ENCODE peak calls at places on chromosomes 1 and 21, in eight cellular contexts. One of them, this sample, is unnamed.

GRCh38 chr1:230568008-230568407 is 74.3 kb upstream of the COG2 start:
- ATAC-seq in A549: peak
- ATAC-seq in gastrocnemius medialis: no peak
- ATAC-seq in Panc1: peak
- ATAC-seq in heart left ventricle: no peak
- ATAC-seq in lower lobe of right lung: no peak
- ATAC-seq in HepG2: peak
- ATAC-seq in mucosa of descending colon: peak
- ATAC-seq in this sample: no peak

GRCh38 chr1:206496131-206496793 is 11.1 kb upstream of the RASSF5 start:
- ATAC-seq in lower lobe of right lung: no peak
- ATAC-seq in Panc1: no peak
- ATAC-seq in heart left ventricle: no peak
- ATAC-seq in HepG2: no peak
- ATAC-seq in gastrocnemius medialis: no peak
- ATAC-seq in A549: no peak
- ATAC-seq in mucosa of descending colon: peak
- ATAC-seq in this sample: no peak

GRCh38 chr1:3695326-3696217 is 43.3 kb downstream of the TP73 start:
- ATAC-seq in Panc1: peak
- ATAC-seq in lower lobe of right lung: peak
- ATAC-seq in A549: peak
- ATAC-seq in gastrocnemius medialis: peak
- ATAC-seq in HepG2: peak
- ATAC-seq in heart left ventricle: peak
- ATAC-seq in mucosa of descending colon: peak
- ATAC-seq in this sample: peak

GRCh38 chr1:205993068-205993467 is 10.1 kb downstream of the RAB7B start:
- ATAC-seq in lower lobe of right lung: no peak
- ATAC-seq in gastrocnemius medialis: no peak
- ATAC-seq in Panc1: no peak
- ATAC-seq in A549: no peak
- ATAC-seq in HepG2: no peak
- ATAC-seq in mucosa of descending colon: no peak
- ATAC-seq in heart left ventricle: no peak
- ATAC-seq in this sample: no peak

GRCh38 chr1:167460836-167461235 is 57.5 kb downstream of the CD247 start:
- ATAC-seq in lower lobe of right lung: no peak
- ATAC-seq in HepG2: no peak
- ATAC-seq in heart left ventricle: no peak
- ATAC-seq in Panc1: no peak
- ATAC-seq in A549: no peak
- ATAC-seq in gastrocnemius medialis: no peak
- ATAC-seq in mucosa of descending colon: no peak
- ATAC-seq in this sample: no peak

GRCh38 chr1:112391603-112391940 is 4.4 kb upstream of the CTTNBP2NL start:
- ATAC-seq in mucosa of descending colon: no peak
- ATAC-seq in heart left ventricle: no peak
- ATAC-seq in Panc1: no peak
- ATAC-seq in lower lobe of right lung: no peak
- ATAC-seq in HepG2: no peak
- ATAC-seq in A549: no peak
- ATAC-seq in gastrocnemius medialis: no peak
- ATAC-seq in this sample: no peak

GRCh38 chr1:43305926-43306687 is 5.3 kb downstream of the TIE1 start:
- ATAC-seq in lower lobe of right lung: peak
- ATAC-seq in Panc1: no peak
- ATAC-seq in HepG2: no peak
- ATAC-seq in mucosa of descending colon: no peak
- ATAC-seq in A549: no peak
- ATAC-seq in gastrocnemius medialis: no peak
- ATAC-seq in heart left ventricle: no peak
- ATAC-seq in this sample: no peak

GRCh38 chr1:44060830-44061267 is 29.6 kb upstream of the SLC6A9 start:
- ATAC-seq in gastrocnemius medialis: no peak
- ATAC-seq in heart left ventricle: no peak
- ATAC-seq in lower lobe of right lung: peak
- ATAC-seq in HepG2: no peak
- ATAC-seq in A549: no peak
- ATAC-seq in mucosa of descending colon: peak
- ATAC-seq in Panc1: no peak
- ATAC-seq in this sample: no peak

GRCh38 chr1:33008051-33008914 is 28.4 kb downstream of the AK2 start:
- ATAC-seq in HepG2: no peak
- ATAC-seq in A549: no peak
- ATAC-seq in mucosa of descending colon: peak
- ATAC-seq in Panc1: no peak
- ATAC-seq in gastrocnemius medialis: peak
- ATAC-seq in lower lobe of right lung: peak
- ATAC-seq in heart left ventricle: no peak
- ATAC-seq in this sample: no peak

GRCh38 chr1:206023682-206024081 is at the start of gene CTSE:
- ATAC-seq in HepG2: peak
- ATAC-seq in gastrocnemius medialis: no peak
- ATAC-seq in mucosa of descending colon: peak
- ATAC-seq in A549: no peak
- ATAC-seq in heart left ventricle: no peak
- ATAC-seq in lower lobe of right lung: peak
- ATAC-seq in Panc1: no peak
- ATAC-seq in this sample: no peak

GRCh38 chr1:206489980-206490534 is 17.3 kb upstream of the RASSF5 start:
- ATAC-seq in heart left ventricle: peak
- ATAC-seq in gastrocnemius medialis: peak
- ATAC-seq in lower lobe of right lung: peak
- ATAC-seq in HepG2: peak
- ATAC-seq in A549: peak
- ATAC-seq in mucosa of descending colon: peak
- ATAC-seq in Panc1: peak
- ATAC-seq in this sample: peak

GRCh38 chr1:183580281-183580682 is 10.0 kb downstream of the NCF2 start:
- ATAC-seq in A549: peak
- ATAC-seq in mucosa of descending colon: peak
- ATAC-seq in Panc1: peak
- ATAC-seq in lower lobe of right lung: peak
- ATAC-seq in HepG2: no peak
- ATAC-seq in gastrocnemius medialis: peak
- ATAC-seq in heart left ventricle: peak
- ATAC-seq in this sample: peak

GRCh38 chr1:108049083-108049819 is 84.3 kb upstream of the VAV3 start:
- ATAC-seq in heart left ventricle: peak
- ATAC-seq in A549: peak
- ATAC-seq in HepG2: peak
- ATAC-seq in gastrocnemius medialis: no peak
- ATAC-seq in mucosa of descending colon: peak
- ATAC-seq in Panc1: no peak
- ATAC-seq in lower lobe of right lung: peak
- ATAC-seq in this sample: no peak

GRCh38 chr21:24255591-24255990 is 1351.7 kb downstream of the MRPL39 start:
- ATAC-seq in HepG2: no peak
- ATAC-seq in heart left ventricle: no peak
- ATAC-seq in mucosa of descending colon: no peak
- ATAC-seq in gastrocnemius medialis: no peak
- ATAC-seq in A549: no peak
- ATAC-seq in Panc1: no peak
- ATAC-seq in lower lobe of right lung: no peak
- ATAC-seq in this sample: no peak

GRCh38 chr1:153356392-153357075 is 1.1 kb upstream of the S100A9 start:
- ATAC-seq in Panc1: no peak
- ATAC-seq in mucosa of descending colon: no peak
- ATAC-seq in lower lobe of right lung: no peak
- ATAC-seq in gastrocnemius medialis: no peak
- ATAC-seq in HepG2: no peak
- ATAC-seq in heart left ventricle: no peak
- ATAC-seq in A549: no peak
- ATAC-seq in this sample: no peak
- TF ChIP-seq CTCF in Panc1: no peak
- TF ChIP-seq CTCF in mucosa of descending colon: no peak
- TF ChIP-seq CTCF in lower lobe of right lung: no peak
- TF ChIP-seq CTCF in gastrocnemius medialis: no peak
- TF ChIP-seq CTCF in HepG2: no peak
- TF ChIP-seq CTCF in heart left ventricle: no peak
- TF ChIP-seq CTCF in A549: no peak
- TF ChIP-seq CTCF in this sample: no peak

DNA sequence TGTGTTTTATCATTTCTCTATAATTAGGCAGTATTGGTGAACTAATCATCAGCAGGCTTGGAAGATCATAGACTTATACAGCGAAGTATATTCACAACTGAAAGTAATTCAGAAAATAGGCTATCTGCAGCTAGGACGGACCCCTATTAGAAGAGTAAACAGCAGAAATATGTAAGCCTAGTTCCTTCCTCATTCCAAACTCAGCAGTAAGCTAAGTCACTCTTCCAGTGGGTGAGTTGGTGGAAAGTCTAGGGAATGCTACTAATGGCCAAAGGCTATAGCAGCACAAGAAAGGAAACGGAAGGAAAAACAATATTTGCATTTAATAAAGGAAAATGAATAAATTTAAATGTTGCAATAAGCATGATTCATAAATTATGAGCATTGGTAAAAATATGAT is 918.1 kb upstream of the TMPRSS15 start:
- ATAC-seq in heart left ventricle: no peak
- ATAC-seq in gastrocnemius medialis: no peak
- ATAC-seq in HepG2: no peak
- ATAC-seq in A549: no peak
- ATAC-seq in mucosa of descending colon: no peak
- ATAC-seq in lower lobe of right lung: no peak
- ATAC-seq in Panc1: no peak
- ATAC-seq in this sample: no peak
- H3K4me3 ChIP-seq in heart left ventricle: no peak
- H3K4me3 ChIP-seq in gastrocnemius medialis: no peak
- H3K4me3 ChIP-seq in HepG2: no peak
- H3K4me3 ChIP-seq in A549: no peak
- H3K4me3 ChIP-seq in mucosa of descending colon: no peak
- H3K4me3 ChIP-seq in lower lobe of right lung: no peak
- H3K4me3 ChIP-seq in Panc1: no peak
- H3K4me3 ChIP-seq in this sample: no peak

DNA sequence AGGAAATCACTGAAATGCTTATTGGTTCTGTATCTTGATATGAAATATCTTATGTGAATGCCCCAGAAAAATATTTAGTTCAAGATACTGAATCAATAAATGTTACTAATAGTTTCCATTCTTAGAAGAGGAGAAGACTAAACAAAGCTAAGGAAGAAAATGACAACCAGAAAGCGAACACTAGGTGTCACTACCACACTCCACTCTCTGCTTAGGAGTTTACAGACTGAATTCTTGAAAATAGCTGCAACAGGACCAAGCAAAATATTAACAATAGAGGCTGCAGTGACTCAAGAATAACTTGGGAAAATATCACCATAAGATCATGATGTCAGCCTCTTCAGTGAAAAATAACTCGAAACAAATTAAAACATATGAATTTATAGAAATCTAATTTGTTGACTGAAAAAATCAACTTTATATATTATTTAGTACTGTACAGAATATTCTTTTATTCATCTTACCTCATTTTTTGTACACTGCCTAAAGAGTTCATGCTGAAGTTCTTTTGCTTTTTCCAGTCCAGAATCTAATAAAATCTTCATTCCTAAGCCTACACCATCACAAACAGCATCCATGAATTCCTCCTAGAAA is 61.6 kb downstream of the KIF14 start:
- ATAC-seq in HepG2: peak
- ATAC-seq in Panc1: peak
- ATAC-seq in mucosa of descending colon: peak
- ATAC-seq in gastrocnemius medialis: no peak
- ATAC-seq in lower lobe of right lung: peak
- ATAC-seq in heart left ventricle: no peak
- ATAC-seq in A549: peak
- ATAC-seq in this sample: no peak
- TF ChIP-seq CTCF in HepG2: peak
- TF ChIP-seq CTCF in Panc1: peak
- TF ChIP-seq CTCF in mucosa of descending colon: no peak
- TF ChIP-seq CTCF in gastrocnemius medialis: no peak
- TF ChIP-seq CTCF in lower lobe of right lung: peak
- TF ChIP-seq CTCF in heart left ventricle: peak
- TF ChIP-seq CTCF in A549: peak
- TF ChIP-seq CTCF in this sample: peak

DNA sequence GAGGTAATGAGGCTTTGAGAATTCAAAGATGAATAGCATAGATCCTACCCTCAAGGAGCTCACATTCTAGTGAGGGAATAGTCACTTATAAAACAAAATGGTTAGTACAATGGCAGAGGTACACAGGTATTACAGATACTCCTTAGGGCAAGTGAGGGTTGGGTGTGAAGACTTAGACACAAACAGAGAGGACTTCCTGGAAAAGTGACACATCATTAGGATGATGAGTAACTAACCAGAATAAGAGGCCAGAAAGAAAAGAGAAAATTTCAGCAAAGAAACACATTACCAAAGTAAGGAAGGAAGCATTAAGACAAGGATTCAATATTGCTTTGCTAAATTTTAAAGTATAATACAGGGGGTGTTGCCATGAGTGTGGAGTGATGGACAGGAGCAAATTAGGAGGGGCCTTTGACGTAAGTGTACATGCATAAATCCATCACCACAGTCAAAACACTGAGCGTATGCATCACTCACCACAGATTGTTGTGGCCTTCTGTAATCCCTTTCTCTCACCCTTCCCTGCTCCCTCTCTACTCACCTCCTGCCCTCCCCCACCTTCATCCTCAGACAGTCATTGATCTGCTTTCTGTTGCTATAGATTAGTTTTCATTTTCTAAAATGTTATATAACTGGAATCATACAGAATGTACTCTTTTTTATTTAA is 7.9 kb downstream of the CD53 start:
- ATAC-seq in heart left ventricle: no peak
- ATAC-seq in gastrocnemius medialis: no peak
- ATAC-seq in lower lobe of right lung: peak
- ATAC-seq in HepG2: no peak
- ATAC-seq in Panc1: no peak
- ATAC-seq in A549: no peak
- ATAC-seq in mucosa of descending colon: peak
- ATAC-seq in this sample: no peak
- H3K4me3 ChIP-seq in heart left ventricle: no peak
- H3K4me3 ChIP-seq in gastrocnemius medialis: no peak
- H3K4me3 ChIP-seq in lower lobe of right lung: no peak
- H3K4me3 ChIP-seq in HepG2: no peak
- H3K4me3 ChIP-seq in Panc1: no peak
- H3K4me3 ChIP-seq in A549: no peak
- H3K4me3 ChIP-seq in mucosa of descending colon: no peak
- H3K4me3 ChIP-seq in this sample: no peak